ENCODE peak calls at places on chromosomes 1 and 21, in four cellular contexts. L is IMR-90, J is H1, R is neuronal stem cell. F is an unnamed sample.

GRCh38 chr1:94248956-94249688 is 11.7 kb upstream of the ARHGAP29 start:
- DNase-seq in L (no peak), J (no peak), R (no peak), F (no peak)

GRCh38 chr1:111204211-111204883 is 3.9 kb upstream of the DENND2D start:
- DNase-seq in L (no peak), J (no peak), R (no peak), F (no peak)

GRCh38 chr1:24768873-24769605 is 23.8 kb downstream of the CLIC4 start:
- DNase-seq in L (no peak), J (peak), R (no peak), F (no peak)

GRCh38 chr1:110012100-110012499 is 22.3 kb upstream of the STRIP1 start:
- DNase-seq in L (no peak), J (no peak), R (no peak), F (no peak)

GRCh38 chr1:181159451-181160151 is 71.1 kb downstream of the IER5 start:
- DNase-seq in L (peak), J (no peak), R (no peak), F (no peak)

GRCh38 chr1:66542811-66543767 is 9.1 kb downstream of the SGIP1 start:
- DNase-seq in L (peak), J (no peak), R (no peak), F (no peak)

GRCh38 chr1:89998306-89998705 is 3.4 kb downstream of the ZNF326 start:
- DNase-seq in L (peak), J (no peak), R (no peak), F (no peak)

GRCh38 chr1:1359668-1360468 is 1.5 kb upstream of the MXRA8 start:
- DNase-seq in L (peak), J (no peak), R (no peak), F (no peak)

GRCh38 chr1:2482588-2482987 is 6.5 kb downstream of the PLCH2 start:
- DNase-seq in L (no peak), J (no peak), R (no peak), F (no peak)

GRCh38 chr1:219387211-219387610 is 213.5 kb downstream of the LYPLAL1 start:
- DNase-seq in L (no peak), J (no peak), R (no peak), F (no peak)

GRCh38 chr1:189658381-189658780 is 819.3 kb downstream of the BRINP3 start:
- DNase-seq in L (no peak), J (no peak), R (no peak), F (no peak)

GRCh38 chr1:43822040-43822439 is 111.6 kb upstream of the ARTN start:
- DNase-seq in L (peak), J (no peak), R (no peak), F (no peak)

GRCh38 chr1:85134583-85135455 is 66.0 kb downstream of the SYDE2 start:
- DNase-seq in L (peak), J (no peak), R (no peak), F (no peak)

GRCh38 chr1:32363713-32364112 is 1.4 kb downstream of the TSSK3 start:
- DNase-seq in L (no peak), J (no peak), R (no peak), F (no peak)

GRCh38 chr1:10914056-10914455 is 98.4 kb upstream of the TARDBP start:
- DNase-seq in L (no peak), J (no peak), R (no peak), F (no peak)

GRCh38 chr1:89611721-89612120 is 21.2 kb upstream of the LRRC8C start:
- DNase-seq in L (no peak), J (no peak), R (no peak), F (no peak)

GRCh38 chr1:20137604-20138003 is 1.5 kb upstream of the PLA2G2F start:
- DNase-seq in L (no peak), J (no peak), R (no peak), F (no peak)

GRCh38 chr1:226325178-226325577 is 16.2 kb upstream of the LIN9 start:
- DNase-seq in L (no peak), J (no peak), R (no peak), F (no peak)

GRCh38 chr1:2593251-2593878 is 6.8 kb downstream of the PRXL2B start:
- DNase-seq in L (no peak), J (no peak), R (no peak), F (no peak)

GRCh38 chr21:25862112-25862511 is 127.3 kb downstream of the GABPA start:
- DNase-seq in L (no peak), J (no peak), R (no peak), F (no peak)

GRCh38 chr1:19785660-19786059 is 14.1 kb downstream of the TMCO4 start:
- DNase-seq in L (no peak), J (no peak), R (no peak), F (no peak)

GRCh38 chr1:114037503-114037890 is 58.2 kb downstream of the OLFML3 start:
- DNase-seq in L (no peak), J (peak), R (no peak), F (peak)

GRCh38 chr1:6033986-6034749 is 11.5 kb upstream of the KCNAB2 start:
- DNase-seq in L (peak), J (peak), R (no peak), F (peak)

GRCh38 chr1:226823643-226824042 is 46.8 kb upstream of the PSEN2 start:
- DNase-seq in L (no peak), J (no peak), R (no peak), F (no peak)

DNA sequence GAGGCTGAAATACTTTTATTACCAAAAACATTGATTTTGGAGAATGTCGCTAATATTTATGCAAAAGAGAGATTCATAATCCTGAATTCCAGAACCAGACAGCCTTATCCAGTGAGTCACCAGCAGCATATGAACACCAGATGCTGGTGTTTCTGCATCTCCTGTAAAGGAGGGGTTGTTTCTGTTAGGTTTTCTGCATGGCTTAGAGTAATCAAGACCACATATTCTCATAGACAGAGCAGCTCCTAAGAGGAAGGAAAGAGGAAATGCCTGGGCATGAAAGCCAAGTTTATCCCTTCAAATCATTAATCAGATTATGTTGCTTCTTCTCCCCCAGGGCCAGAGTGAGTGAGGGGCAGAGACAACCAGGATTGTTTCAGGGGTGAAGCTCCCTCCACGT is 86.2 kb downstream of the NGF start:
- DNase-seq in L (peak), J (no peak), R (no peak), F (no peak)
- H3K4me2 ChIP-seq in L (peak), J (no peak), R (no peak), F (no peak)

GRCh38 chr1:8133190-8133589 is 107.1 kb upstream of the ERRFI1 start:
- DNase-seq in L (no peak), J (no peak), R (no peak), F (no peak)

GRCh38 chr1:8136766-8137165 is 110.7 kb upstream of the ERRFI1 start:
- DNase-seq in L (no peak), J (no peak), R (no peak), F (no peak)

GRCh38 chr1:8133657-8134430 is 107.7 kb upstream of the ERRFI1 start:
- DNase-seq in L (peak), J (no peak), R (no peak), F (no peak)

GRCh38 chr1:8135250-8135649 is 109.1 kb upstream of the ERRFI1 start:
- DNase-seq in L (no peak), J (no peak), R (no peak), F (no peak)

DNA sequence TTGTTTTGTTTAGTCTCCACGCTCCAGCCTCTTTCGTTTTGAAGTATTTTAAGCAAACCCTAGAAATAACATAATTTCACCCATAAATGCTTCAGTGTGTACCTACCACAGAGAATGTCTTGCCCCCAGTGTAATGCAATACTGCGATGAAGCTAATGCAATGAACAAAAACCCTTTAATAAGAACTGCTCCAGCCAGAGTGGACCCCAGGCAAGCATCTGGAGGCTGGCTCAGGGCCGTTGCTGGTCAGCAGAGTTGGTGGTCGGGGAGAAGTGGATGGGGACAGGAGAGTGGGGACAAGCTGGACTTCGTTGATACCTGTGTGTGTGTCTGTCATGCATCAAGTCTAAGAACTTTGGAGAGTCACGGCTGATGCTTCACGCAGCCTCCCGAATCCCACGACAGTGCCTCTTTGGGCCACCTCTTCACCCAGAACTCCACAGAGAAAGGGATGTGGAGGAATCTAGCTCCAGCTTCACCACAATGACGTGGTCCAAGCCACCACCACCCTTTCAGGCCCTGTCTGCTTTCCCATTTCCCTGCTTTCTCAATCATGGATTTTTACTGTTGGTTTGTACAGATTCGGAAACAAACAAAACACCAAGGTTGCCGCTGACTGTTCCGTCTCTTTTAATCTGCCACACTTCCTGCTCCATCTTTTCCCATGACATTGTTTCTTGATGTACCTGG is 108.6 kb upstream of the ERRFI1 start:
- DNase-seq in L (no peak), J (no peak), R (no peak), F (no peak)
- H2BK15ac ChIP-seq in L (peak), J (no peak), R (no peak), F (no peak)

GRCh38 chr1:39394598-39394997 is 96.8 kb upstream of the BMP8A start:
- DNase-seq in L (no peak), J (no peak), R (no peak), F (no peak)

GRCh38 chr1:39395357-39395831 is 96.0 kb upstream of the BMP8A start:
- DNase-seq in L (peak), J (no peak), R (no peak), F (no peak)

GRCh38 chr1:39393645-39394044 is 97.8 kb upstream of the BMP8A start:
- DNase-seq in L (no peak), J (no peak), R (no peak), F (no peak)

GRCh38 chr1:39392851-39393573 is 98.4 kb upstream of the BMP8A start:
- DNase-seq in L (no peak), J (no peak), R (no peak), F (no peak)

GRCh38 chr1:39394059-39394458 is 97.4 kb upstream of the BMP8A start:
- DNase-seq in L (no peak), J (no peak), R (no peak), F (no peak)
- H3K4me2 ChIP-seq in L (no peak), J (no peak), R (no peak), F (no peak)

GRCh38 chr1:156669794-156670193 is 7.4 kb downstream of the NES start:
- DNase-seq in L (no peak), J (no peak), R (no peak), F (no peak)

GRCh38 chr1:156667610-156667967 is 9.6 kb downstream of the NES start:
- DNase-seq in L (peak), J (no peak), R (no peak), F (no peak)

GRCh38 chr1:156670359-156670758 is 6.8 kb downstream of the NES start:
- DNase-seq in L (no peak), J (no peak), R (no peak), F (no peak)

GRCh38 chr1:156667968-156668709 is 9.1 kb downstream of the NES start:
- DNase-seq in L (no peak), J (peak), R (no peak), F (peak)

GRCh38 chr1:156668801-156669637 is 8.2 kb downstream of the NES start:
- DNase-seq in L (no peak), J (peak), R (no peak), F (peak)
- H2BK15ac ChIP-seq in L (no peak), J (peak), R (peak), F (no peak)

GRCh38 chr1:246801241-246802020 is 77.2 kb downstream of the SCCPDH start:
- DNase-seq in L (peak), J (no peak), R (no peak), F (no peak)
- H3K4me2 ChIP-seq in L (no peak), J (no peak), R (no peak), F (no peak)

GRCh38 chr1:164786980-164787833 is 228.2 kb downstream of the PBX1 start:
- DNase-seq in L (peak), J (peak), R (peak), F (peak)
- H2BK15ac ChIP-seq in L (peak), J (no peak), R (no peak), F (no peak)

F was measured in H9.